ENCODE peak calls at places on chromosomes 12 and 14, in four cellular contexts. One of them, this sample, is unnamed.

GRCh38 chr12:123916729-123917128 is 55.9 kb downstream of the CCDC92 start:
- DNase-seq in fibroblast of the aortic adventitia: no peak
- DNase-seq in lower lobe of right lung: no peak
- DNase-seq in cardiac fibroblast: no peak
- DNase-seq in this sample: no peak

GRCh38 chr14:32382704-32383103 is 53.6 kb downstream of the AKAP6 start:
- DNase-seq in fibroblast of the aortic adventitia: peak
- DNase-seq in lower lobe of right lung: no peak
- DNase-seq in cardiac fibroblast: peak
- DNase-seq in this sample: no peak

GRCh38 chr12:27504506-27504905 is 19.5 kb upstream of the PPFIBP1 start:
- DNase-seq in fibroblast of the aortic adventitia: peak
- DNase-seq in lower lobe of right lung: no peak
- DNase-seq in cardiac fibroblast: no peak
- DNase-seq in this sample: peak

GRCh38 chr14:92971601-92972180 is 48.7 kb downstream of the CHGA start:
- DNase-seq in fibroblast of the aortic adventitia: no peak
- DNase-seq in lower lobe of right lung: peak
- DNase-seq in cardiac fibroblast: no peak
- DNase-seq in this sample: no peak

GRCh38 chr14:90539496-90539775 is 142.6 kb downstream of the CALM1 start:
- DNase-seq in fibroblast of the aortic adventitia: no peak
- DNase-seq in lower lobe of right lung: no peak
- DNase-seq in cardiac fibroblast: no peak
- DNase-seq in this sample: no peak

GRCh38 chr14:51396222-51396815 is 156.3 kb downstream of the TMX1 start:
- DNase-seq in fibroblast of the aortic adventitia: peak
- DNase-seq in lower lobe of right lung: no peak
- DNase-seq in cardiac fibroblast: peak
- DNase-seq in this sample: peak

GRCh38 chr12:41486718-41487117 is 298.6 kb downstream of the PDZRN4 start:
- DNase-seq in fibroblast of the aortic adventitia: no peak
- DNase-seq in lower lobe of right lung: no peak
- DNase-seq in cardiac fibroblast: peak
- DNase-seq in this sample: peak

GRCh38 chr12:76111209-76111749 is 26.8 kb upstream of the NAP1L1 start:
- DNase-seq in fibroblast of the aortic adventitia: no peak
- DNase-seq in lower lobe of right lung: no peak
- DNase-seq in cardiac fibroblast: no peak
- DNase-seq in this sample: no peak

GRCh38 chr12:43912851-43913250 is 77.0 kb downstream of the TMEM117 start:
- DNase-seq in fibroblast of the aortic adventitia: no peak
- DNase-seq in lower lobe of right lung: no peak
- DNase-seq in cardiac fibroblast: no peak
- DNase-seq in this sample: peak

GRCh38 chr12:38385492-38385864 is 68.9 kb downstream of the ALG10B start:
- DNase-seq in fibroblast of the aortic adventitia: no peak
- DNase-seq in lower lobe of right lung: no peak
- DNase-seq in cardiac fibroblast: no peak
- DNase-seq in this sample: no peak

GRCh38 chr14:93830753-93831461 is 42.6 kb upstream of the PRIMA1 start:
- DNase-seq in fibroblast of the aortic adventitia: no peak
- DNase-seq in lower lobe of right lung: no peak
- DNase-seq in cardiac fibroblast: no peak
- DNase-seq in this sample: no peak

GRCh38 chr12:49341777-49342065 is 4.7 kb upstream of the C1QL4 start:
- DNase-seq in fibroblast of the aortic adventitia: no peak
- DNase-seq in lower lobe of right lung: no peak
- DNase-seq in cardiac fibroblast: no peak
- DNase-seq in this sample: no peak

GRCh38 chr14:89801128-89801527 is 153.4 kb downstream of the EFCAB11 start:
- DNase-seq in fibroblast of the aortic adventitia: no peak
- DNase-seq in lower lobe of right lung: no peak
- DNase-seq in cardiac fibroblast: no peak
- DNase-seq in this sample: no peak

GRCh38 chr12:38898001-38898684 is 7.2 kb downstream of the CPNE8 start:
- DNase-seq in fibroblast of the aortic adventitia: no peak
- DNase-seq in lower lobe of right lung: no peak
- DNase-seq in cardiac fibroblast: no peak
- DNase-seq in this sample: peak

GRCh38 chr14:90720336-90720735 is 95.9 kb downstream of the TTC7B start:
- DNase-seq in fibroblast of the aortic adventitia: no peak
- DNase-seq in lower lobe of right lung: no peak
- DNase-seq in cardiac fibroblast: peak
- DNase-seq in this sample: no peak

GRCh38 chr12:56081393-56082347 is 1.7 kb downstream of the ERBB3 start:
- DNase-seq in fibroblast of the aortic adventitia: no peak
- DNase-seq in lower lobe of right lung: no peak
- DNase-seq in cardiac fibroblast: no peak
- DNase-seq in this sample: no peak

DNA sequence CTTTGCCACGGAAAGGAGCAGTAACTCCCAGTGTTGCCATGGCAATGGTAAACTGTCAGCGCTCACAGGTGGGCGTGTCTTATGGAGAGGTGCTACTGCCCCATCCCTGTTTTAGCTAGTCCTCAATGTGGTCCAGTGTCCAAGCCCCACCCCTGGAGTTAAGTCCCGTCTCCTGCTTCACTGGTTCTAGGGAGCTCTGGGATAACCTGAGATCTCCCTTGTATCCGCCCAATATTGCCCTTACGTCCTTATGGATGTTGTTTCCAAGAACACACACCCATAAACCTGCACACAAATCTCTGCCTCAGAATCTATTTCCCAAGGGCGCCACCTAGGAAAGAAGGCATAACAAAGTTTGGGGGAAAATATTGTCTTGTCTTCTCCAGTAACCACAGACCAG is 64.2 kb downstream of the SPRING1 start:
- DNase-seq in fibroblast of the aortic adventitia: no peak
- DNase-seq in lower lobe of right lung: no peak
- DNase-seq in cardiac fibroblast: no peak
- DNase-seq in this sample: no peak
- TF ChIP-seq CTCF in fibroblast of the aortic adventitia: no peak
- TF ChIP-seq CTCF in lower lobe of right lung: no peak
- TF ChIP-seq CTCF in cardiac fibroblast: no peak
- TF ChIP-seq CTCF in this sample: no peak

GRCh38 chr14:52948039-52948438 is 2.8 kb downstream of the FERMT2 start:
- DNase-seq in fibroblast of the aortic adventitia: no peak
- DNase-seq in lower lobe of right lung: no peak
- DNase-seq in cardiac fibroblast: no peak
- DNase-seq in this sample: no peak
- H3K4me3 ChIP-seq in fibroblast of the aortic adventitia: peak
- H3K4me3 ChIP-seq in lower lobe of right lung: peak
- H3K4me3 ChIP-seq in cardiac fibroblast: no peak
- H3K4me3 ChIP-seq in this sample: peak

DNA sequence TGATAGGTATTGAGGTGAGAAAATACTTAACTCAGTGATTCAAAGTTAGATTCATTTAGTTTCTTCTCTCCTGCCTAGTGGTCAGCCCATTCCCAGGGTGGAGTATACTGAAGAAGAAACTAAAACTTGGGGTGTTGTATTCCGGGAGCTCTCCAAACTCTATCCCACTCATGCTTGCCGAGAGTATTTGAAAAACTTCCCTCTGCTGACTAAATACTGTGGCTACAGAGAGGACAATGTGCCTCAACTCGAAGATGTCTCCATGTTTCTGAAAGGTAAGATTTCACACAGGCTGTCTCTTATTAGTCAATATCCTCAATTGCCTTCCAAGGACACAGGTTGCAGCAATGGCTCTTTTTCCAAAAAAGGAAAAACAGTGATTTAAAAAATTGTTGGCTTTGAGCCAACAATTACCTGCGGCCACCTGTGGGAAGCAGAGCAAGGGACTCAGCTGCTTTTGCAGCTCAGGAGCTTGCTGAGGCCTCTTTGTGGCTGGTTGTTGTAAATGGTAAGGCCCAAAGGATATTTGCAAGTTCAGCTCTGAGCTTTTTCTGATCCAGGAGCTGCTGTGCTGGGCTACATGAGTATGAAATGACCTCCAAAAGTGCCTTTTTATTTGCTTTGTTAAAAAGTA is 33.9 kb downstream of the TPH2 start:
- DNase-seq in fibroblast of the aortic adventitia: no peak
- DNase-seq in lower lobe of right lung: no peak
- DNase-seq in cardiac fibroblast: no peak
- DNase-seq in this sample: no peak
- TF ChIP-seq CTCF in fibroblast of the aortic adventitia: no peak
- TF ChIP-seq CTCF in lower lobe of right lung: no peak
- TF ChIP-seq CTCF in cardiac fibroblast: no peak
- TF ChIP-seq CTCF in this sample: no peak

DNA sequence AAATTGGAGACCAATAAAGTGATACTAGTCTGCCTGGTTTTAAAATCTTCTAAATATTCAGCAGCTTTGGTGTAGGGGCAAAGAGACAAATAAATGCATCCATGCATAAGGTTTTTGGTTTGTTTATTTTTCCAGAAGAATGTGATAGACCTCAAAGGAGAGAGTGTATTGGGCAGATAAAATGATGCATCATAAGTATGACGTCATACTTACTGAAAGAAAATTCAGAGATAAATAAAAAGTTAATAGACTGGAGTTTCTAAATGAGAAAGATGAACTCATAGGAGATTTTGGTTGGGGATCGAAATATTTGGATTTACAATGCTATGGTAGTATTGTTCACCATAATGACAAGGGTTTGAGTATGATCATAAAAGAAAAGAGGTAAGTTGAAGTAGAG is 10.2 kb downstream of the SYT10 start:
- DNase-seq in fibroblast of the aortic adventitia: no peak
- DNase-seq in lower lobe of right lung: no peak
- DNase-seq in cardiac fibroblast: no peak
- DNase-seq in this sample: no peak
- H3K4me3 ChIP-seq in fibroblast of the aortic adventitia: no peak
- H3K4me3 ChIP-seq in lower lobe of right lung: no peak
- H3K4me3 ChIP-seq in cardiac fibroblast: no peak
- H3K4me3 ChIP-seq in this sample: no peak

GRCh38 chr12:129063600-129063999 is 210.3 kb downstream of the GLT1D1 start:
- DNase-seq in fibroblast of the aortic adventitia: no peak
- DNase-seq in lower lobe of right lung: no peak
- DNase-seq in cardiac fibroblast: no peak
- DNase-seq in this sample: no peak

GRCh38 chr12:129073157-129073915 is 220.1 kb downstream of the GLT1D1 start:
- DNase-seq in fibroblast of the aortic adventitia: no peak
- DNase-seq in lower lobe of right lung: no peak
- DNase-seq in cardiac fibroblast: no peak
- DNase-seq in this sample: no peak

GRCh38 chr12:129064201-129064881 is 211.1 kb downstream of the GLT1D1 start:
- DNase-seq in fibroblast of the aortic adventitia: no peak
- DNase-seq in lower lobe of right lung: no peak
- DNase-seq in cardiac fibroblast: no peak
- DNase-seq in this sample: no peak

GRCh38 chr12:129069886-129070285 is 216.6 kb downstream of the GLT1D1 start:
- DNase-seq in fibroblast of the aortic adventitia: no peak
- DNase-seq in lower lobe of right lung: no peak
- DNase-seq in cardiac fibroblast: no peak
- DNase-seq in this sample: no peak

DNA sequence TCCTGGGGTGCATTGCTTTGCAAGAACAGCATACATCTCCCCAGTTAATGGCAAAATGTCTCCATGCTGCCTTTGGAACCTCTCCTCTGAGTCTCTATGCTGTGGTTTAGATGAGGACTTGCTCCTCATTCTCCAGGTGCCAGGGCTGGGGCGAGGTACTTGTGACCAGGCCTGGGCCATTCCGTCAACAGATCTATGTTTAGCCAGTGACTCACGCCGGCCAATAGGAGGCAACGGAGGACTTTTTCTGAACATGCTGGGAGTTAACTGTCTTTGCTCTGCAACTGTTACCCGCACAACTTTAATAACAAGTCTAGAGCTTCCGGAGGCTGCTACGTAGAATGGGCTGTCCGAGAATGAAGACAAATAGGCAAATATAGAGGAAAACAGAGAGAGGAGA is 214.2 kb downstream of the GLT1D1 start:
- DNase-seq in fibroblast of the aortic adventitia: no peak
- DNase-seq in lower lobe of right lung: no peak
- DNase-seq in cardiac fibroblast: no peak
- DNase-seq in this sample: no peak
- TF ChIP-seq CTCF in fibroblast of the aortic adventitia: no peak
- TF ChIP-seq CTCF in lower lobe of right lung: no peak
- TF ChIP-seq CTCF in cardiac fibroblast: no peak
- TF ChIP-seq CTCF in this sample: no peak

GRCh38 chr12:54383041-54383609 is 1.4 kb downstream of the ZNF385A start:
- DNase-seq in fibroblast of the aortic adventitia: peak
- DNase-seq in lower lobe of right lung: no peak
- DNase-seq in cardiac fibroblast: peak
- DNase-seq in this sample: peak

GRCh38 chr12:54385251-54385914 is 850 bp upstream of the ZNF385A start:
- DNase-seq in fibroblast of the aortic adventitia: no peak
- DNase-seq in lower lobe of right lung: peak
- DNase-seq in cardiac fibroblast: no peak
- DNase-seq in this sample: no peak

GRCh38 chr12:54381136-54381535 is 3.4 kb downstream of the ZNF385A start:
- DNase-seq in fibroblast of the aortic adventitia: no peak
- DNase-seq in lower lobe of right lung: no peak
- DNase-seq in cardiac fibroblast: no peak
- DNase-seq in this sample: no peak

GRCh38 chr12:54386781-54387467 is 2.4 kb upstream of the ZNF385A start:
- DNase-seq in fibroblast of the aortic adventitia: no peak
- DNase-seq in lower lobe of right lung: no peak
- DNase-seq in cardiac fibroblast: no peak
- DNase-seq in this sample: no peak

DNA sequence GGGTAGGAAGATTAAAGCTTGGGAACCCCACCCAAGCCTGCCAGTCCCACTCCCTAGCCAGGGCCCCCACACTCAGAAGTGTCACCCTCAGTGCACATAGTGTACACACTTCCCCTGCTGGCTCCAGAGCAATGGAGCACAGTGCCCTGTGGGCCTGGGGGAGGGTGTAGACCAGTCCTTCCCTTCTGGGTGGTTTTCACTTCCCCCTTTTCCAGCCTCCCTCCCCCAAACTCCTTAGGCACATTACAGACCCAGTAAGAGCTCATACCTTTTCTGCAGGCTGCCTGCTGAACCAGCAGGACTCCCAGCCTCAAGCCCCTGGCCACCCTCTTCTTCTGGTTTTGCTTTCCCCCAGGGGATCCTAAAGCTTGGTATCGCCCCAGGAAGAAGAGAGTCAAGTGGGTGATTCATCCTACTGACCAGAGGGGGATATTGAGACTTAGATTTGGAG is at the start of gene ZNF385A:
- DNase-seq in fibroblast of the aortic adventitia: no peak
- DNase-seq in lower lobe of right lung: peak
- DNase-seq in cardiac fibroblast: no peak
- DNase-seq in this sample: no peak
- H3K4me3 ChIP-seq in fibroblast of the aortic adventitia: no peak
- H3K4me3 ChIP-seq in lower lobe of right lung: peak
- H3K4me3 ChIP-seq in cardiac fibroblast: no peak
- H3K4me3 ChIP-seq in this sample: no peak

GRCh38 chr14:52835122-52835903 is 43.9 kb upstream of the GNPNAT1 start:
- DNase-seq in fibroblast of the aortic adventitia: peak
- DNase-seq in lower lobe of right lung: no peak
- DNase-seq in cardiac fibroblast: peak
- DNase-seq in this sample: peak
- TF ChIP-seq CTCF in fibroblast of the aortic adventitia: no peak
- TF ChIP-seq CTCF in lower lobe of right lung: no peak
- TF ChIP-seq CTCF in cardiac fibroblast: no peak
- TF ChIP-seq CTCF in this sample: peak

GRCh38 chr12:19683178-19683927 is 244.1 kb downstream of the AEBP2 start:
- DNase-seq in fibroblast of the aortic adventitia: peak
- DNase-seq in lower lobe of right lung: no peak
- DNase-seq in cardiac fibroblast: peak
- DNase-seq in this sample: peak
- H3K4me3 ChIP-seq in fibroblast of the aortic adventitia: no peak
- H3K4me3 ChIP-seq in lower lobe of right lung: no peak
- H3K4me3 ChIP-seq in cardiac fibroblast: no peak
- H3K4me3 ChIP-seq in this sample: no peak

This sample was measured in AG10803.